ENCODE peak calls at places on chromosomes 3 and 15, in nine cellular contexts. G is cardiac fibroblast, E is psoas muscle, U is epithelial cell of esophagus, X is right lobe of liver, J is fibroblast of villous mesenchyme, W is coronary artery, T is fibroblast of lung, V is ovary. I is an unnamed sample.

GRCh38 chr3:127551971-127552370 is 38.6 kb downstream of the TPRA1 start:
- DNase-seq in X (no peak), W (no peak), U (no peak), E (no peak), J (no peak), G (no peak), V (no peak), T (no peak), I (no peak)

GRCh38 chr3:197353001-197353866 is 54.8 kb upstream of the DLG1 start:
- DNase-seq in X (no peak), T (peak), W (no peak), J (peak), V (no peak), E (no peak), U (no peak), G (no peak), I (no peak)

GRCh38 chr3:129688310-129688895 is 81.9 kb upstream of the PLXND1 start:
- DNase-seq in V (peak), G (peak), E (peak), X (peak), J (peak), W (peak), U (peak), T (peak), I (peak)

GRCh38 chr3:187114511-187114910 is 24.8 kb downstream of the RPL39L start:
- DNase-seq in E (no peak), G (no peak), X (no peak), U (no peak), J (no peak), V (no peak), T (no peak), W (no peak), I (no peak)

GRCh38 chr3:11737742-11738141 is 94.0 kb upstream of the VGLL4 start:
- DNase-seq in X (no peak), J (no peak), U (no peak), W (no peak), G (no peak), E (no peak), V (no peak), T (no peak), I (no peak)

GRCh38 chr15:46304320-46304719 is 669.5 kb downstream of the SQOR start:
- DNase-seq in E (no peak), X (no peak), W (no peak), U (peak), T (no peak), V (no peak), J (no peak), G (peak), I (no peak)

GRCh38 chr3:130081371-130081881 is at the start of gene ALG1L2:
- DNase-seq in X (no peak), U (no peak), J (no peak), G (no peak), V (no peak), T (no peak), E (no peak), W (no peak), I (no peak)

GRCh38 chr3:99413504-99413903 is 224.9 kb upstream of the COL8A1 start:
- DNase-seq in J (peak), T (peak), V (no peak), W (no peak), E (no peak), U (peak), G (peak), X (no peak), I (peak)

GRCh38 chr3:124607163-124607562 is 123.1 kb upstream of the UMPS start:
- DNase-seq in E (no peak), W (no peak), U (peak), G (peak), X (no peak), T (peak), J (peak), V (no peak), I (peak)

GRCh38 chr3:112619295-112619694 is 21.6 kb downstream of the CCDC80 start:
- DNase-seq in U (peak), T (peak), E (no peak), J (no peak), G (peak), X (no peak), V (no peak), W (no peak), I (peak)

GRCh38 chr3:71692139-71692538 is 33.1 kb downstream of the EIF4E3 start:
- DNase-seq in G (no peak), U (no peak), J (no peak), W (no peak), E (no peak), X (no peak), T (no peak), V (no peak), I (no peak)

GRCh38 chr3:2862366-2862765 is 247.8 kb downstream of the IL5RA start:
- DNase-seq in J (no peak), W (no peak), T (no peak), X (no peak), V (no peak), E (no peak), G (no peak), U (no peak), I (no peak)

GRCh38 chr3:111917300-111917699 is 58.2 kb downstream of the PHLDB2 start:
- DNase-seq in X (no peak), E (no peak), G (peak), U (peak), V (no peak), W (no peak), J (no peak), T (peak), I (peak)

GRCh38 chr3:36380171-36381031 is at the start of gene STAC:
- DNase-seq in V (no peak), E (peak), W (peak), G (peak), U (peak), J (no peak), X (peak), T (peak), I (no peak)

GRCh38 chr3:62184559-62184958 is 188.8 kb downstream of the FEZF2 start:
- DNase-seq in U (peak), G (peak), T (no peak), V (peak), E (peak), W (no peak), J (peak), X (peak), I (peak)

GRCh38 chr3:127011270-127011992 is 28.5 kb downstream of the PLXNA1 start:
- DNase-seq in V (no peak), U (no peak), W (no peak), J (peak), X (no peak), G (peak), T (no peak), E (peak), I (peak)

GRCh38 chr15:47846911-47847310 is 129.6 kb downstream of the SEMA6D start:
- DNase-seq in U (no peak), J (no peak), E (no peak), X (no peak), V (no peak), W (no peak), G (no peak), T (no peak), I (no peak)

GRCh38 chr3:55416381-55416821 is 70.7 kb downstream of the WNT5A start:
- DNase-seq in E (no peak), U (no peak), T (peak), X (no peak), G (peak), V (no peak), J (peak), W (no peak), I (peak)

GRCh38 chr3:51338632-51339031 is 46.5 kb upstream of the MANF start:
- DNase-seq in W (no peak), V (no peak), J (no peak), G (no peak), E (no peak), T (no peak), U (no peak), X (no peak), I (no peak)

GRCh38 chr15:42385980-42386695 is 26.8 kb downstream of the CAPN3 start:
- DNase-seq in T (no peak), U (no peak), W (no peak), J (peak), V (no peak), E (no peak), X (no peak), G (no peak), I (peak)

GRCh38 chr15:98727115-98728040 is 79.0 kb downstream of the IGF1R start:
- DNase-seq in G (peak), T (peak), X (peak), V (peak), J (peak), U (peak), W (peak), E (peak), I (peak)

GRCh38 chr3:24415819-24416218 is 78.8 kb downstream of the THRB start:
- DNase-seq in W (no peak), U (no peak), T (no peak), X (no peak), G (no peak), V (no peak), J (no peak), E (no peak), I (no peak)

GRCh38 chr3:119747355-119747754 is 34.5 kb upstream of the NR1I2 start:
- DNase-seq in G (no peak), E (no peak), U (no peak), W (no peak), J (no peak), T (no peak), V (no peak), X (no peak), I (no peak)

GRCh38 chr3:57199895-57200297 is at the start of gene HESX1:
- DNase-seq in T (no peak), J (no peak), G (no peak), X (no peak), U (no peak), V (no peak), W (no peak), E (no peak), I (no peak)

GRCh38 chr3:14463330-14464216 is 61.2 kb downstream of the SLC6A6 start:
- DNase-seq in W (no peak), V (no peak), G (no peak), U (no peak), J (no peak), X (no peak), E (no peak), T (no peak), I (no peak)

GRCh38 chr3:176769547-176770190 is 427.6 kb downstream of the TBL1XR1 start:
- DNase-seq in W (no peak), J (no peak), U (no peak), V (no peak), G (no peak), T (no peak), E (no peak), X (no peak), I (no peak)

GRCh38 chr15:52318729-52319500 is 23.3 kb upstream of the MYO5C start:
- DNase-seq in E (no peak), W (no peak), T (no peak), U (peak), G (no peak), X (peak), J (no peak), V (no peak), I (no peak)

GRCh38 chr3:55487376-55488241 is 503 bp upstream of the WNT5A start:
- DNase-seq in W (no peak), V (peak), T (peak), X (peak), G (peak), J (peak), U (peak), E (peak), I (peak)

GRCh38 chr3:168424059-168424765 is 328.5 kb upstream of the GOLIM4 start:
- DNase-seq in W (no peak), U (no peak), T (peak), E (no peak), V (no peak), J (peak), X (no peak), G (peak), I (peak)

GRCh38 chr3:81268526-81268925 is 492.9 kb downstream of the GBE1 start:
- DNase-seq in G (no peak), X (no peak), W (no peak), E (no peak), U (no peak), J (no peak), T (no peak), V (no peak), I (no peak)

GRCh38 chr3:159609620-159610019 is 379.0 kb upstream of the IL12A start:
- DNase-seq in U (no peak), X (no peak), W (no peak), E (no peak), G (no peak), J (no peak), T (peak), V (no peak), I (peak)

GRCh38 chr15:64430000-64430735 is 30.2 kb upstream of the ZNF609 start:
- DNase-seq in W (no peak), U (no peak), T (peak), X (no peak), V (peak), E (no peak), J (peak), G (peak), I (peak)

GRCh38 chr3:172098698-172099494 is 59.5 kb downstream of the FNDC3B start:
- DNase-seq in E (no peak), T (peak), U (no peak), X (no peak), V (no peak), J (no peak), W (no peak), G (no peak), I (peak)

GRCh38 chr3:133383175-133383574 is 16.7 kb upstream of the BFSP2 start:
- DNase-seq in G (no peak), V (no peak), X (no peak), J (no peak), E (no peak), U (peak), W (no peak), T (no peak), I (no peak)

GRCh38 chr3:4575413-4575812 is 82.3 kb downstream of the ITPR1 start:
- DNase-seq in G (peak), J (no peak), X (no peak), W (no peak), T (no peak), E (no peak), U (peak), V (no peak), I (no peak)

GRCh38 chr3:152255290-152255689 is 13.4 kb upstream of the MBNL1 start:
- DNase-seq in U (no peak), J (no peak), G (no peak), V (no peak), E (no peak), X (no peak), T (no peak), W (no peak), I (no peak)
- H3K4me3 ChIP-seq in U (no peak), J (no peak), G (no peak), V (no peak), E (no peak), X (no peak), T (no peak), W (no peak), I (no peak)

GRCh38 chr3:174356596-174356995 is 502.5 kb upstream of the NAALADL2 start:
- DNase-seq in U (no peak), X (no peak), E (no peak), G (no peak), W (no peak), J (peak), T (no peak), V (no peak), I (no peak)

GRCh38 chr3:174358252-174358651 is 500.9 kb upstream of the NAALADL2 start:
- DNase-seq in X (no peak), E (no peak), T (no peak), W (no peak), U (no peak), G (no peak), V (no peak), J (no peak), I (no peak)

GRCh38 chr3:174352227-174352626 is 506.9 kb upstream of the NAALADL2 start:
- DNase-seq in J (no peak), G (no peak), T (no peak), V (no peak), X (no peak), W (no peak), U (no peak), E (no peak), I (no peak)

DNA sequence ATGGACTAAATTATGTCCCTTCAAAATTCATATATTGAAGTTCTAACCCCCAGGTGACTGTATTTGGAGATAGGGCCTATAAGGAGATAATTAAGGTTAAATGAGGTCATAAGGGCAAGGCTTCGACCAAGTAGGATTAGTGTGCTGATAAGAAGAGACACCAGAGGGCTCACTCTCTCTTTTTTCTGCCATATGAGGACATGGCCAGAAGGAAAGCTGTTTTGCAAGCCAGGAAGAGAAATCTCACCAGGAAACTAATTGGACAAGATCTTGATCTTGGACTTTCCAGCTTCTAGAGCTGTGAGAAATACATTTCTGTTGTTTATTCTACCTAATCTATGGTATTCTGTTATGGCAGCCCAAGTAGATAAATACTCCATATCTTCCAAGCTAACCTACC is 503.6 kb upstream of the NAALADL2 start:
- DNase-seq in G (peak), W (no peak), U (peak), X (no peak), V (no peak), J (peak), E (no peak), T (no peak), I (peak)
- TF ChIP-seq CTCF in G (peak), W (no peak), U (peak), X (peak), V (no peak), J (peak), E (peak), T (no peak), I (peak)

GRCh38 chr15:89349212-89349558 is 14.6 kb upstream of the POLG start:
- DNase-seq in J (no peak), W (no peak), V (no peak), U (no peak), X (no peak), E (no peak), G (no peak), T (no peak), I (no peak)
- H3K4me3 ChIP-seq in J (no peak), W (no peak), V (no peak), U (no peak), X (no peak), E (no peak), G (no peak), T (no peak), I (no peak)

GRCh38 chr15:59764775-59765174 is 75.7 kb upstream of the BNIP2 start:
- DNase-seq in X (no peak), E (no peak), T (no peak), W (no peak), U (peak), J (no peak), V (no peak), G (no peak), I (peak)
- TF ChIP-seq CTCF in X (no peak), E (no peak), T (no peak), W (no peak), U (peak), J (no peak), V (no peak), G (no peak), I (peak)

DNA sequence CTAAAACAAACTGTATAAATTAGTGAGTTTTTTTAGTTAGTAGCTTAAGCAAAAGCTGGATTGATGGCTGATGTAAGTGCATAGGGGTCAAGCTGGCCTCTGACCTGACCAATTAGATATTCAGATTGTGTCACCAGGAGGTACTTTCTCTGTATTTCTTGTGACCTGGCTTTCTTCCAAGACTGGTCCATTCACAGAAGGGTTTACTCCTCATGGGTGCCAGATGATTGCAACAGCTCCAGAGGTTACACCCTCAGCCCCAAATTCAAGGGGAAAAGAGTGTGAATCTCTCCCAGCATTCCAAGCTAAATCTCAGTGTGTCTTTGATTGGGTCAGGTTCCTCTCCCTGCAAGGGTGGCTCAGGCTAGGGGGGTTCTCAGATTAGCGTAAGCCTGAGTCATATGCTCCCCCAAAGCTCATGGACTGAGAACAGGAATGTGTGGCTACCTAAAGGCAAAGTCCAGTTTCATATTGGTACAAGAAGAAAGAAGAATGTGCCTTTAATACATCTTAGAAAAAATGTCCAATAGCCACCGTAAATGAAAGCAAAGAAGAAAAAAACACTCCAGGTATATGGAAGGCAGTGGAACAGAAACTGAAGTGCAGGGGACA is 16.5 kb downstream of the PML start:
- DNase-seq in T (peak), J (peak), W (no peak), X (no peak), G (peak), V (no peak), E (no peak), U (no peak), I (peak)
- H3K4me3 ChIP-seq in T (no peak), J (no peak), W (peak), X (no peak), G (no peak), V (no peak), E (no peak), U (no peak), I (no peak)

DNA sequence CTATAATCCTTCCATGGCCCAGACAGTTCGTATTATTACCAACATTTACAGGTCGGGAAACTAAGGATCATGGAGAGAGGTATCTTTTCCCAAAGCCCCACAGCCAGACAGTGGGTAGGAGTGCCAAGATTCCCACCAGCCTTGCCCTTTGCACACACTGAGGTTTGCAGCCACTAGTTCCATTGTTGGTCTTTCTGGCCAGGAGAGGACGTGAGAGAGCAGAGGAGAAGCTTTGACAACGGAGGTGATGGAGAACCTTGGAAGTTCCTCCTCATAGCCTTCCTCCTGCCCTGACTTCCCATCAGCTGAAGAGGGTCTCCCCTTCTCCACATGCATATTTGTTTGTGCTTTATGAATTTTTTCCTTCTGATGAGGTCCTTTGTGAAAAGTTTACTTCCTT is 50.5 kb upstream of the PLCL2 start:
- DNase-seq in T (no peak), J (no peak), W (no peak), X (no peak), G (no peak), E (no peak), V (no peak), U (no peak), I (no peak)
- TF ChIP-seq CTCF in T (no peak), J (no peak), W (no peak), X (no peak), G (no peak), E (no peak), V (no peak), U (no peak), I (no peak)

I was measured in choroid plexus epithelial cell.